ENCODE peak calls at places on chromosomes 16 and 17, in six cellular contexts. J, L, E, G, H and R are unnamed samples.

GRCh38 chr16:72464597-72465368 is 292.8 kb upstream of the PMFBP1 start:
- DNase-seq in L (no peak), G (no peak), H (no peak), J (no peak), E (no peak), R (no peak)

GRCh38 chr17:49939318-49939717 is 29.7 kb upstream of the DLX4 start:
- DNase-seq in E (no peak), J (no peak), H (no peak), G (no peak), L (no peak), R (no peak)

GRCh38 chr16:11681977-11682654 is 13.9 kb downstream of the SNN start:
- DNase-seq in G (no peak), L (no peak), E (peak), H (peak), J (peak), R (no peak)

GRCh38 chr16:1150511-1150982 is 2.4 kb upstream of the CACNA1H start:
- DNase-seq in L (no peak), G (no peak), H (no peak), E (no peak), J (peak), R (peak)

GRCh38 chr16:23642246-23642774 is 1.0 kb downstream of the DCTN5 start:
- DNase-seq in H (no peak), J (no peak), G (no peak), L (no peak), E (no peak), R (no peak)

GRCh38 chr16:59552164-59552563 is 818.0 kb upstream of the GOT2 start:
- DNase-seq in E (no peak), H (no peak), J (no peak), G (no peak), L (no peak), R (no peak)

GRCh38 chr17:2433696-2434095 is 32.8 kb upstream of the MNT start:
- DNase-seq in H (no peak), L (peak), G (no peak), E (no peak), J (no peak), R (no peak)

GRCh38 chr16:3797904-3798811 is 80.8 kb upstream of the TRAP1 start:
- DNase-seq in J (no peak), G (no peak), E (no peak), H (no peak), L (no peak), R (peak)

GRCh38 chr16:77531741-77532140 is 96.9 kb upstream of the ADAMTS18 start:
- DNase-seq in H (no peak), L (no peak), J (no peak), E (no peak), G (peak), R (no peak)

GRCh38 chr17:63136381-63137012 is 170.5 kb downstream of the TANC2 start:
- DNase-seq in G (no peak), J (no peak), H (no peak), E (no peak), L (no peak), R (no peak)

GRCh38 chr16:10683160-10683559 is 11.6 kb downstream of the TEKT5 start:
- DNase-seq in G (no peak), E (no peak), J (no peak), H (no peak), L (no peak), R (no peak)

GRCh38 chr16:2333772-2334379 is 6.7 kb downstream of the ABCA3 start:
- DNase-seq in L (no peak), E (no peak), J (no peak), G (no peak), H (no peak), R (no peak)

GRCh38 chr16:20741555-20742285 is at the start of gene THUMPD1:
- DNase-seq in G (peak), E (peak), L (peak), H (peak), J (peak), R (peak)

GRCh38 chr16:87942680-87943079 is 6.4 kb upstream of the CA5A start:
- DNase-seq in G (no peak), H (no peak), L (no peak), J (no peak), E (no peak), R (no peak)

GRCh38 chr16:58360041-58360634 is 32.1 kb upstream of the GINS3 start:
- DNase-seq in H (no peak), G (no peak), J (no peak), E (no peak), L (no peak), R (no peak)

GRCh38 chr17:75267403-75268232 is 3.4 kb downstream of the MIF4GD start:
- DNase-seq in E (no peak), J (no peak), L (no peak), G (no peak), H (peak), R (no peak)

GRCh38 chr16:29789775-29790182 is 772 bp upstream of the KIF22 start:
- DNase-seq in E (no peak), L (no peak), H (peak), J (no peak), G (no peak), R (no peak)

GRCh38 chr17:42135664-42136653 is 13.4 kb downstream of the HSPB9 start:
- DNase-seq in G (no peak), E (peak), L (peak), J (no peak), H (peak), R (no peak)

GRCh38 chr16:73771196-73771595 is 525.4 kb upstream of the PSMD7 start:
- DNase-seq in H (no peak), G (no peak), E (no peak), J (no peak), L (no peak), R (no peak)

GRCh38 chr17:77995146-77995852 is 36.8 kb downstream of the TNRC6C start:
- DNase-seq in H (no peak), E (no peak), G (no peak), J (no peak), L (no peak), R (peak)

GRCh38 chr16:53708490-53708889 is 4.5 kb downstream of the FTO start:
- DNase-seq in E (no peak), J (no peak), L (no peak), H (no peak), G (no peak), R (no peak)

GRCh38 chr16:53707671-53708070 is 3.7 kb downstream of the FTO start:
- DNase-seq in H (no peak), E (no peak), J (no peak), G (no peak), L (no peak), R (no peak)

GRCh38 chr16:53704445-53704813 is 473 bp downstream of the FTO start:
- DNase-seq in H (no peak), G (no peak), L (no peak), J (no peak), E (no peak), R (no peak)

GRCh38 chr16:53703590-53704444 is at the start of the genes FTO and RPGRIP1L:
- DNase-seq in J (peak), G (peak), L (peak), E (peak), H (peak), R (peak)
- TF ChIP-seq CTCF in J (no peak), G (no peak), L (no peak), E (no peak), H (peak), R (no peak)

GRCh38 chr17:7834554-7834890 is 505 bp downstream of the KDM6B start:
- DNase-seq in E (peak), G (no peak), J (peak), L (no peak), H (peak), R (peak)

GRCh38 chr17:7832431-7832830 is 1.6 kb upstream of the KDM6B start:
- DNase-seq in J (no peak), E (no peak), H (no peak), L (no peak), G (no peak), R (no peak)

GRCh38 chr17:7833011-7833794 is 814 bp upstream of the KDM6B start:
- DNase-seq in E (no peak), H (peak), L (no peak), G (no peak), J (no peak), R (no peak)

GRCh38 chr17:7834891-7835817 is 1.1 kb downstream of the KDM6B start:
- DNase-seq in G (peak), L (peak), E (peak), H (peak), J (peak), R (peak)

GRCh38 chr17:7833795-7834553 is at the start of gene KDM6B:
- DNase-seq in H (peak), G (no peak), L (peak), E (peak), J (peak), R (peak)
- TF ChIP-seq CTCF in H (no peak), G (no peak), L (no peak), E (peak), J (no peak), R (no peak)

GRCh38 chr16:19213885-19214284 is 45.8 kb downstream of the SYT17 start:
- DNase-seq in J (no peak), E (no peak), L (no peak), H (no peak), G (no peak), R (peak)
- TF ChIP-seq CTCF in J (peak), E (no peak), L (no peak), H (no peak), G (no peak), R (peak)

GRCh38 chr17:38507921-38508569 is 79.8 kb downstream of the ARHGAP23 start:
- DNase-seq in E (no peak), J (no peak), G (no peak), H (no peak), L (no peak), R (no peak)
- TF ChIP-seq CTCF in E (no peak), J (no peak), G (no peak), H (no peak), L (no peak), R (no peak)

GRCh38 chr16:48137822-48138221 is 18.0 kb downstream of the ABCC12 start:
- DNase-seq in L (no peak), E (no peak), H (no peak), G (no peak), J (no peak), R (no peak)

GRCh38 chr16:48143816-48144215 is 12.0 kb downstream of the ABCC12 start:
- DNase-seq in L (no peak), H (no peak), G (no peak), E (no peak), J (no peak), R (no peak)

GRCh38 chr16:48136547-48137360 is 19.0 kb downstream of the ABCC12 start:
- DNase-seq in E (no peak), L (no peak), H (no peak), G (no peak), J (no peak), R (no peak)

GRCh38 chr16:48138543-48138942 is 17.2 kb downstream of the ABCC12 start:
- DNase-seq in J (no peak), E (no peak), G (no peak), L (no peak), H (no peak), R (no peak)

GRCh38 chr16:48139517-48139916 is 16.3 kb downstream of the ABCC12 start:
- DNase-seq in E (no peak), J (no peak), L (no peak), G (no peak), H (no peak), R (no peak)
- TF ChIP-seq CTCF in E (no peak), J (no peak), L (no peak), G (no peak), H (no peak), R (no peak)

GRCh38 chr16:65057184-65057583 is 64.7 kb downstream of the CDH11 start:
- DNase-seq in G (no peak), J (no peak), E (no peak), L (no peak), H (no peak), R (no peak)

GRCh38 chr16:65049679-65050078 is 72.2 kb downstream of the CDH11 start:
- DNase-seq in E (no peak), J (no peak), L (no peak), G (no peak), H (no peak), R (no peak)

GRCh38 chr16:65059421-65059980 is 62.4 kb downstream of the CDH11 start:
- DNase-seq in L (no peak), E (no peak), J (no peak), G (no peak), H (no peak), R (no peak)

DNA sequence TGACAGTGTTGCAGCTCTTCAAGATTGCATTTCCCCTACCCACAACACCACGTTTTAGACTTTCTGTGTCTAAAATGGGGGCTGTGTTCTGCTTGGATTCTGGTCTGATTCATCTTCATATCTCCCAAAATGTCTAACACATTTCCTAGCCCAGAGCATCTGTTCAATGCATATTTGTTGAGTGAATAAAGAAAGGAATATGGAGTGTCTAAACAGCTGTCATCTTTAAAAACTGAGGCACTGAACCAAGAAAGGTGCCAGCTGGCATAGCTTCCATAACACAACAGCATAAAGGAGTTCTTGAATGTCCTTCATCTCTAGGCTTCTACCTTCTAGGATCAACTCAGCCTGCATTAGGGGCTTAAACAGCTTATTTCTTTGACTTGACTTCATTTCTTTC is 67.4 kb downstream of the CDH11 start:
- DNase-seq in J (no peak), G (no peak), E (no peak), L (no peak), H (no peak), R (no peak)
- TF ChIP-seq CTCF in J (no peak), G (no peak), E (no peak), L (no peak), H (no peak), R (no peak)

DNA sequence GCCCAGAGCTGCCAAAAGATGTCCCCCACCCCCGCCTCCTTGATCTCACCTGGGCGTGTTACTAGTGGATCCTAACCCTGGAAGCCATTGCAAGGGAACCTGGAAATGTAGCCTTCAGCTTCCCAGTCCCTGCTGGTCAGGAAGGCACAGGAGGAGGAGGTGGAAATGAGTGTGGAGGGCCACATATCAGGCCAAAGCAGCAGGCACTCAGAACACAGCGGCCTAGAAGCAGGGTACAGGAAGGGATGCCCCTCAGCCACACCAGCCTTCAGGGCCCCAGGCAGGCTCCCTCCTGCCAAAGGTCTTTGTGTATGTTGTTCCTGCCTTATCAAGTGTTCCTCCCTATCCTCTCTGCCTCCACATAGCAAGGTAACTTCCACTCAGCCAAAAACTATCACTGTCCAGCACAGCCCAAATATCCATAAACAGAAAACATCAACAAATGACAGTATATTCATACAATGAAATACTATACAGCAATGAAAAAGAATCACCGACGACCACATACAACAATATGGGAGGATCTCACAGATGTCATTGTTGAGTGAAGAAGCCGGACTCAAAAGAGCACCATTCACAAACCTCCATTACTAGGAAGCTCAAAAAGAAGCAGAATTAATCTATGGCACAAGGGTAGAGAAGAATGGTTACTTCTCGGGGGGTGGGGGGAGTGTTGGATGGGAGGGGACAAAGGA is 28.2 kb upstream of the TNFRSF13B start:
- DNase-seq in G (no peak), H (no peak), J (no peak), L (no peak), E (no peak), R (no peak)
- TF ChIP-seq CTCF in G (no peak), H (no peak), J (no peak), L (no peak), E (no peak), R (no peak)

GRCh38 chr16:75029854-75030253 is 31.0 kb downstream of the ZNRF1 start:
- DNase-seq in J (no peak), L (no peak), H (no peak), E (no peak), G (peak), R (no peak)

GRCh38 chr16:75032655-75033054 is 33.8 kb downstream of the ZNRF1 start:
- DNase-seq in J (no peak), G (no peak), H (no peak), L (no peak), E (no peak), R (no peak)

GRCh38 chr16:75039941-75040340 is 41.1 kb downstream of the ZNRF1 start:
- DNase-seq in H (no peak), J (no peak), E (no peak), L (no peak), G (no peak), R (no peak)

GRCh38 chr16:75038036-75038959 is 39.5 kb downstream of the ZNRF1 start:
- DNase-seq in E (no peak), L (no peak), J (no peak), H (no peak), G (no peak), R (no peak)

GRCh38 chr16:75035410-75035968 is 36.7 kb downstream of the ZNRF1 start:
- DNase-seq in H (no peak), E (no peak), G (no peak), J (no peak), L (no peak), R (no peak)
- TF ChIP-seq CTCF in H (no peak), E (no peak), G (no peak), J (no peak), L (no peak), R (no peak)